ENCODE peak calls at places on chromosomes 1 and 21, in six cellular contexts. L, C, D, J, S and H are unnamed samples.

GRCh38 chr1:214264196-214264595 is 16.8 kb upstream of the SMYD2 start:
- DNase-seq in L (no peak), C (no peak), D (no peak), J (no peak), S (no peak), H (no peak)

GRCh38 chr1:42439940-42440339 is 15.9 kb downstream of the ZMYND12 start:
- DNase-seq in L (no peak), C (no peak), D (no peak), J (no peak), S (no peak), H (no peak)

GRCh38 chr1:28950449-28950848 is 36.1 kb downstream of the EPB41 start:
- DNase-seq in L (no peak), C (no peak), D (no peak), J (no peak), S (no peak), H (no peak)

GRCh38 chr1:9231648-9232332 is 2.8 kb upstream of the H6PD start:
- DNase-seq in L (no peak), C (no peak), D (no peak), J (no peak), S (no peak), H (no peak)

GRCh38 chr1:231177226-231177625 is 15.4 kb downstream of the TRIM67 start:
- DNase-seq in L (no peak), C (no peak), D (no peak), J (no peak), S (no peak), H (no peak)

GRCh38 chr1:228497206-228497605 is 10.0 kb downstream of the RNF187 start:
- DNase-seq in L (no peak), C (no peak), D (no peak), J (no peak), S (no peak), H (no peak)

GRCh38 chr1:232110281-232111090 is 483.9 kb downstream of the DISC1 start:
- DNase-seq in L (no peak), C (no peak), D (peak; percentile 57), J (no peak), S (no peak), H (no peak)

GRCh38 chr1:206579747-206580437 is 32.4 kb downstream of the EIF2D start:
- DNase-seq in L (peak; percentile 72), C (peak; percentile 86), D (no peak), J (peak; percentile 91), S (peak; percentile 68), H (no peak)

GRCh38 chr1:199735660-199736059 is 291.9 kb upstream of the NR5A2 start:
- DNase-seq in L (no peak), C (no peak), D (peak; percentile 7), J (no peak), S (no peak), H (no peak)

GRCh38 chr1:51520700-51521248 is 1.7 kb upstream of the EPS15 start:
- DNase-seq in L (no peak), C (no peak), D (no peak), J (no peak), S (no peak), H (no peak)

GRCh38 chr21:15210235-15210678 is 145.5 kb upstream of the NRIP1 start:
- DNase-seq in L (peak; percentile 57), C (peak; percentile 39), D (no peak), J (peak; percentile 83), S (peak; percentile 29), H (peak; percentile 62)

GRCh38 chr1:156420209-156421061 is 51.4 kb downstream of the RHBG start:
- DNase-seq in L (no peak), C (no peak), D (peak; percentile 84), J (no peak), S (no peak), H (no peak)

GRCh38 chr1:25484533-25484932 is 53.8 kb downstream of the MACO1 start:
- DNase-seq in L (no peak), C (no peak), D (no peak), J (no peak), S (no peak), H (no peak)

GRCh38 chr1:224542783-224543440 is 73.2 kb upstream of the CNIH3 start:
- DNase-seq in L (no peak), C (no peak), D (no peak), J (no peak), S (no peak), H (no peak)

GRCh38 chr1:157894613-157895012 is 53.0 kb upstream of the CD5L start:
- DNase-seq in L (no peak), C (no peak), D (no peak), J (no peak), S (no peak), H (no peak)

GRCh38 chr1:170660874-170661645 is 2.9 kb upstream of the PRRX1 start:
- DNase-seq in L (no peak), C (no peak), D (peak; percentile 49), J (no peak), S (peak; percentile 28), H (no peak)

GRCh38 chr1:19121192-19121591 is 88.9 kb downstream of the UBR4 start:
- DNase-seq in L (peak; percentile 77), C (peak; percentile 80), D (no peak), J (no peak), S (no peak), H (no peak)

GRCh38 chr1:212760126-212760823 is 31.3 kb downstream of the NSL1 start:
- DNase-seq in L (no peak), C (peak; percentile 21), D (peak; percentile 73), J (no peak), S (no peak), H (peak; percentile 40)

GRCh38 chr1:61125263-61125662 is 42.9 kb downstream of the NFIA start:
- DNase-seq in L (no peak), C (no peak), D (no peak), J (no peak), S (no peak), H (no peak)

GRCh38 chr1:209860293-209860881 is 32.6 kb downstream of the UTP25 start:
- DNase-seq in L (peak; percentile 79), C (peak; percentile 73), D (peak; percentile 91), J (peak; percentile 82), S (peak; percentile 60), H (peak; percentile 80)

GRCh38 chr1:212512731-212513559 is 80.2 kb downstream of the NENF start:
- DNase-seq in L (no peak), C (no peak), D (no peak), J (no peak), S (no peak), H (no peak)

GRCh38 chr1:228430243-228430642 is 13.6 kb upstream of the TRIM17 start:
- DNase-seq in L (no peak), C (no peak), D (no peak), J (no peak), S (no peak), H (no peak)

GRCh38 chr1:65509912-65510680 is 89.6 kb downstream of the LEPR start:
- DNase-seq in L (no peak), C (no peak), D (no peak), J (no peak), S (no peak), H (no peak)

GRCh38 chr1:51648180-51649109 is 31.6 kb downstream of the OSBPL9 start:
- DNase-seq in L (no peak), C (peak; percentile 56), D (peak; percentile 8), J (no peak), S (no peak), H (peak; percentile 76)

GRCh38 chr1:85553936-85554335 is 26.6 kb upstream of the CCN1 start:
- DNase-seq in L (no peak), C (no peak), D (no peak), J (no peak), S (no peak), H (no peak)

GRCh38 chr1:45883633-45884032 is 80.2 kb downstream of the MAST2 start:
- DNase-seq in L (no peak), C (no peak), D (no peak), J (no peak), S (no peak), H (no peak)

GRCh38 chr1:218872026-218872425 is 301.7 kb upstream of the LYPLAL1 start:
- DNase-seq in L (no peak), C (no peak), D (no peak), J (no peak), S (no peak), H (no peak)

GRCh38 chr1:29454616-29455380 is 218.5 kb downstream of the PTPRU start:
- DNase-seq in L (no peak), C (no peak), D (peak; percentile 29), J (no peak), S (no peak), H (no peak)

GRCh38 chr1:184025242-184025675 is 12.3 kb downstream of the COLGALT2 start:
- DNase-seq in L (peak; percentile 49), C (no peak), D (peak; percentile 9), J (no peak), S (no peak), H (no peak)

DNA sequence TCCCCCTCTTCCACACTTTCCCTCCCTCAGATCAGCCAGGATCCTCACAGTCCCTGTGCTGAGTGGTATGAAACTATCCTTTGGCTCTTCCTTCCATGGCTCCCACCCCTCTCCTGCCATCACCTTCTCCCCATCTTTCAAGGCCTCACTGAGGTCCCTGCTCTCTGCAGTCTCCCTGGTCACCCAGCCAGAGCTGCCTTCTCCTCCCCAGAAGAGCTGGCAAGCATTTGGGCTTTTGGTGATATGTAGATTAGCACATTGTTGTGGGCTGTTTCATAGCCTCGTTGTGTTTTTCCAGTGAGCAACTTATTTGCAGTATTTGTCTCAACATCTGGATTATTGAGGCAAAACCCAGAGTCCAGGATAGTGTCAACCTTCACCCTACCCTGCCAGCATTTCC is 2.2 kb downstream of the CSF1 start:
- DNase-seq in L (no peak), C (no peak), D (no peak), J (no peak), S (no peak), H (no peak)
- H3K4me3 ChIP-seq in L (peak overlapping the region; percentile 71), C (peak overlapping the region; percentile 41), D (no peak overlapping the region), J (peak overlapping the region; percentile 81), S (peak overlapping the region; percentile 69), H (no peak overlapping the region)

GRCh38 chr1:226738421-226738994 is 574 bp downstream of the ITPKB start:
- DNase-seq in L (peak; percentile 37), C (peak; percentile 48), D (peak; percentile 74), J (peak; percentile 81), S (peak; percentile 43), H (no peak)
- H3K27me3 ChIP-seq in L (no peaks in the 10 kb centered on the region), C (no peaks in the 10 kb centered on the region), D (peaks cover 39% of the 10 kb centered on the region), J (no peaks in the 10 kb centered on the region), S (no peaks in the 10 kb centered on the region), H (no peaks in the 10 kb centered on the region)

DNA sequence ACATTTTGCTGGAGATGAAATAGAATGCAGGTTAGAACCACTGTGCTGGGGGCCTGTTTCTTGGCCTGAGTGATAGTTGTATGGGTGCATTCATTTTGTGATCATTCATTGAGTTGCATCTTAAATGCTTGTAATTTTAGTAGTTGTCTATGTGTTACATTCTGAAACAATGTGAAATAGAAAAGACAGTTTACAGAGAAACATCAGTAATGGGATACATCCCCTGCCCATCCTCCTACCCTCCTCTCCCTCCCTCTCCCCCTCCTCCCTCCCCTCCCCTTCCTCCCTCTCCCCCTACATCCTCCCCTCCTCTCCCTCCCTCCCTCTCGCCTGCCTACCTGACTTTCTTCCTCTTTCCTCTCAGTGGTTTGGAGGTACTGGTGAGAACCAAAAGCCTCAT is 54.5 kb upstream of the COL6A1 start:
- DNase-seq in L (no peak), C (no peak), D (no peak), J (no peak), S (no peak), H (no peak)
- H3K4me3 ChIP-seq in L (no peak overlapping the region), C (no peak overlapping the region), D (no peak overlapping the region), J (no peak overlapping the region), S (no peak overlapping the region), H (no peak overlapping the region)

DNA sequence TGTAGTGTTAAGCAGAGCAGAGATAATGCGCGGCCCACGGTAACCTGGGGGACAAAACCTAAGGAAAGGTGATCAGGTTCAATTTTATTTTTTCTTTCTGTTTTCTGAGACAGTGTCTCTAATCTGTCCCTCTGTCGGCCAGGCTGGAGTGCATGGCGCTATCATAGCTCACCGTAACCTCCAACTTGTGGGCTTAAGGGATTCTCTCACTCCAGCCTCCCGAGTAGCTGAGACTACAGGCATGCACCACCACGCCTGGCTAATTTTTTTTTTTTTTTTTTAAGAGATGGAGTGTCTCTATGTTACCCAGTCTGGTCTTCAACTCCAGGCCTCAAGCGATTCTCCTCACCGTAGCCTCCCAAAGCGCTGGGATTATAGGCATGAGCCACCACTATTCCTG is 724 bp upstream of the ANKRD35 start:
- DNase-seq in L (no peak), C (no peak), D (no peak), J (no peak), S (no peak), H (no peak)
- H3K27me3 ChIP-seq in L (no peaks in the 10 kb centered on the region), C (peaks cover 25% of the 10 kb centered on the region), D (peaks cover 23% of the 10 kb centered on the region), J (no peaks in the 10 kb centered on the region), S (no peaks in the 10 kb centered on the region), H (peaks cover 2% of the 10 kb centered on the region)